ENCODE peak calls at places on chromosomes 11 and 22, in ten cellular contexts. One of them, this sample, is unnamed.
A peak's percentile ranks its signal among the peaks of the same experiment; 100 is the strongest.

GRCh38 chr11:46856605-46857339 is 10.7 kb upstream of the CKAP5 start:
- DNase-seq in GM13977: no peak
- DNase-seq in heart right ventricle: no peak
- DNase-seq in D721Med: no peak
- DNase-seq in A549: no peak
- DNase-seq in colonic mucosa: no peak
- DNase-seq in HFF-Myc: no peak
- DNase-seq in AG10803: no peak
- DNase-seq in fibroblast of lung: no peak
- DNase-seq in bronchial epithelial cell: no peak
- DNase-seq in this sample: no peak

GRCh38 chr22:17342361-17342760 is 26.9 kb upstream of the CECR2 start:
- DNase-seq in AG10803: no peak
- DNase-seq in bronchial epithelial cell: no peak
- DNase-seq in HFF-Myc: no peak
- DNase-seq in A549: no peak
- DNase-seq in colonic mucosa: no peak
- DNase-seq in fibroblast of lung: no peak
- DNase-seq in heart right ventricle: no peak
- DNase-seq in D721Med: no peak
- DNase-seq in GM13977: peak; percentile 2
- DNase-seq in this sample: no peak

GRCh38 chr11:7688238-7688826 is 15.0 kb upstream of the CYB5R2 start:
- DNase-seq in fibroblast of lung: peak; percentile 13
- DNase-seq in heart right ventricle: no peak
- DNase-seq in AG10803: peak; percentile 41
- DNase-seq in bronchial epithelial cell: peak; percentile 27
- DNase-seq in colonic mucosa: no peak
- DNase-seq in A549: peak; percentile 50
- DNase-seq in GM13977: no peak
- DNase-seq in D721Med: no peak
- DNase-seq in HFF-Myc: no peak
- DNase-seq in this sample: peak; percentile 22

GRCh38 chr11:17724020-17724908 is 4.9 kb downstream of the MYOD1 start:
- DNase-seq in D721Med: no peak
- DNase-seq in A549: no peak
- DNase-seq in fibroblast of lung: no peak
- DNase-seq in AG10803: no peak
- DNase-seq in bronchial epithelial cell: no peak
- DNase-seq in heart right ventricle: no peak
- DNase-seq in GM13977: no peak
- DNase-seq in colonic mucosa: no peak
- DNase-seq in HFF-Myc: no peak
- DNase-seq in this sample: no peak

GRCh38 chr11:27933992-27934829 is 173.7 kb downstream of the KIF18A start:
- DNase-seq in heart right ventricle: no peak
- DNase-seq in bronchial epithelial cell: peak; percentile 22
- DNase-seq in fibroblast of lung: peak; percentile 100
- DNase-seq in AG10803: peak; percentile 100
- DNase-seq in colonic mucosa: no peak
- DNase-seq in D721Med: no peak
- DNase-seq in GM13977: no peak
- DNase-seq in HFF-Myc: peak; percentile 98
- DNase-seq in A549: peak; percentile 15
- DNase-seq in this sample: peak; percentile 4

GRCh38 chr11:130649749-130650275 is 201.4 kb downstream of the ADAMTS15 start:
- DNase-seq in colonic mucosa: no peak
- DNase-seq in bronchial epithelial cell: no peak
- DNase-seq in HFF-Myc: no peak
- DNase-seq in GM13977: no peak
- DNase-seq in D721Med: no peak
- DNase-seq in AG10803: no peak
- DNase-seq in fibroblast of lung: no peak
- DNase-seq in heart right ventricle: no peak
- DNase-seq in A549: no peak
- DNase-seq in this sample: no peak

GRCh38 chr22:16962501-16962900 is 45.5 kb downstream of the GAB4 start:
- DNase-seq in fibroblast of lung: no peak
- DNase-seq in colonic mucosa: no peak
- DNase-seq in bronchial epithelial cell: no peak
- DNase-seq in heart right ventricle: no peak
- DNase-seq in D721Med: no peak
- DNase-seq in AG10803: no peak
- DNase-seq in GM13977: no peak
- DNase-seq in HFF-Myc: no peak
- DNase-seq in A549: no peak
- DNase-seq in this sample: no peak

GRCh38 chr22:40855104-40855959 is 1.1 kb downstream of the ST13 start:
- DNase-seq in heart right ventricle: no peak
- DNase-seq in fibroblast of lung: peak; percentile 24
- DNase-seq in bronchial epithelial cell: peak; percentile 26
- DNase-seq in A549: no peak
- DNase-seq in HFF-Myc: no peak
- DNase-seq in colonic mucosa: no peak
- DNase-seq in AG10803: peak; percentile 49
- DNase-seq in GM13977: no peak
- DNase-seq in D721Med: no peak
- DNase-seq in this sample: no peak

GRCh38 chr11:1867381-1867780 is 14.5 kb downstream of the LSP1 start:
- DNase-seq in fibroblast of lung: no peak
- DNase-seq in D721Med: no peak
- DNase-seq in GM13977: no peak
- DNase-seq in heart right ventricle: peak; percentile 2
- DNase-seq in bronchial epithelial cell: no peak
- DNase-seq in A549: no peak
- DNase-seq in colonic mucosa: no peak
- DNase-seq in AG10803: no peak
- DNase-seq in HFF-Myc: no peak
- DNase-seq in this sample: no peak

GRCh38 chr22:47409501-47410275 is 647.2 kb downstream of the TBC1D22A start:
- DNase-seq in colonic mucosa: no peak
- DNase-seq in heart right ventricle: no peak
- DNase-seq in D721Med: no peak
- DNase-seq in GM13977: no peak
- DNase-seq in AG10803: no peak
- DNase-seq in bronchial epithelial cell: no peak
- DNase-seq in HFF-Myc: no peak
- DNase-seq in A549: no peak
- DNase-seq in fibroblast of lung: no peak
- DNase-seq in this sample: no peak

GRCh38 chr22:50072167-50072555 is 13.1 kb downstream of the MLC1 start:
- DNase-seq in colonic mucosa: no peak
- DNase-seq in A549: no peak
- DNase-seq in heart right ventricle: no peak
- DNase-seq in GM13977: no peak
- DNase-seq in D721Med: no peak
- DNase-seq in fibroblast of lung: no peak
- DNase-seq in HFF-Myc: no peak
- DNase-seq in bronchial epithelial cell: no peak
- DNase-seq in AG10803: no peak
- DNase-seq in this sample: no peak

GRCh38 chr11:44368886-44369285 is 58.9 kb upstream of the ALX4 start:
- DNase-seq in heart right ventricle: no peak
- DNase-seq in colonic mucosa: no peak
- DNase-seq in GM13977: no peak
- DNase-seq in bronchial epithelial cell: no peak
- DNase-seq in A549: no peak
- DNase-seq in D721Med: no peak
- DNase-seq in fibroblast of lung: no peak
- DNase-seq in HFF-Myc: no peak
- DNase-seq in AG10803: no peak
- DNase-seq in this sample: no peak

GRCh38 chr11:44364596-44364995 is 54.7 kb upstream of the ALX4 start:
- DNase-seq in D721Med: no peak
- DNase-seq in fibroblast of lung: no peak
- DNase-seq in HFF-Myc: no peak
- DNase-seq in A549: no peak
- DNase-seq in AG10803: no peak
- DNase-seq in bronchial epithelial cell: no peak
- DNase-seq in heart right ventricle: no peak
- DNase-seq in GM13977: no peak
- DNase-seq in colonic mucosa: no peak
- DNase-seq in this sample: no peak

GRCh38 chr11:44363116-44363515 is 53.2 kb upstream of the ALX4 start:
- DNase-seq in A549: no peak
- DNase-seq in D721Med: no peak
- DNase-seq in colonic mucosa: no peak
- DNase-seq in heart right ventricle: no peak
- DNase-seq in fibroblast of lung: no peak
- DNase-seq in GM13977: no peak
- DNase-seq in AG10803: no peak
- DNase-seq in bronchial epithelial cell: no peak
- DNase-seq in HFF-Myc: no peak
- DNase-seq in this sample: no peak

GRCh38 chr11:44366741-44367140 is 56.8 kb upstream of the ALX4 start:
- DNase-seq in AG10803: no peak
- DNase-seq in colonic mucosa: no peak
- DNase-seq in HFF-Myc: no peak
- DNase-seq in fibroblast of lung: no peak
- DNase-seq in D721Med: peak; percentile 30
- DNase-seq in bronchial epithelial cell: no peak
- DNase-seq in A549: no peak
- DNase-seq in GM13977: no peak
- DNase-seq in heart right ventricle: no peak
- DNase-seq in this sample: no peak

GRCh38 chr11:44365616-44366015 is 55.7 kb upstream of the ALX4 start:
- DNase-seq in GM13977: no peak
- DNase-seq in heart right ventricle: no peak
- DNase-seq in colonic mucosa: no peak
- DNase-seq in fibroblast of lung: no peak
- DNase-seq in bronchial epithelial cell: no peak
- DNase-seq in A549: no peak
- DNase-seq in D721Med: no peak
- DNase-seq in AG10803: no peak
- DNase-seq in HFF-Myc: no peak
- DNase-seq in this sample: no peak
- TF ChIP-seq CTCF in GM13977: no peak
- TF ChIP-seq CTCF in heart right ventricle: no peak
- TF ChIP-seq CTCF in colonic mucosa: no peak
- TF ChIP-seq CTCF in fibroblast of lung: no peak
- TF ChIP-seq CTCF in bronchial epithelial cell: no peak
- TF ChIP-seq CTCF in A549: no peak
- TF ChIP-seq CTCF in D721Med: no peak
- TF ChIP-seq CTCF in AG10803: no peak
- TF ChIP-seq CTCF in HFF-Myc: no peak
- TF ChIP-seq CTCF in this sample: no peak

GRCh38 chr11:120547871-120548681 is 36.5 kb downstream of the GRIK4 start:
- DNase-seq in heart right ventricle: peak; percentile 87
- DNase-seq in A549: peak; percentile 32
- DNase-seq in bronchial epithelial cell: peak; percentile 81
- DNase-seq in fibroblast of lung: peak; percentile 97
- DNase-seq in D721Med: no peak
- DNase-seq in AG10803: peak; percentile 98
- DNase-seq in GM13977: no peak
- DNase-seq in colonic mucosa: peak; percentile 71
- DNase-seq in HFF-Myc: peak; percentile 84
- DNase-seq in this sample: peak; percentile 88
- TF ChIP-seq CTCF in heart right ventricle: peak; percentile 24
- TF ChIP-seq CTCF in A549: no peak
- TF ChIP-seq CTCF in bronchial epithelial cell: no peak
- TF ChIP-seq CTCF in fibroblast of lung: peak; percentile 33
- TF ChIP-seq CTCF in D721Med: peak; percentile 10
- TF ChIP-seq CTCF in AG10803: peak; percentile 34
- TF ChIP-seq CTCF in GM13977: no peak
- TF ChIP-seq CTCF in colonic mucosa: no peak
- TF ChIP-seq CTCF in HFF-Myc: no peak
- TF ChIP-seq CTCF in this sample: no peak

DNA sequence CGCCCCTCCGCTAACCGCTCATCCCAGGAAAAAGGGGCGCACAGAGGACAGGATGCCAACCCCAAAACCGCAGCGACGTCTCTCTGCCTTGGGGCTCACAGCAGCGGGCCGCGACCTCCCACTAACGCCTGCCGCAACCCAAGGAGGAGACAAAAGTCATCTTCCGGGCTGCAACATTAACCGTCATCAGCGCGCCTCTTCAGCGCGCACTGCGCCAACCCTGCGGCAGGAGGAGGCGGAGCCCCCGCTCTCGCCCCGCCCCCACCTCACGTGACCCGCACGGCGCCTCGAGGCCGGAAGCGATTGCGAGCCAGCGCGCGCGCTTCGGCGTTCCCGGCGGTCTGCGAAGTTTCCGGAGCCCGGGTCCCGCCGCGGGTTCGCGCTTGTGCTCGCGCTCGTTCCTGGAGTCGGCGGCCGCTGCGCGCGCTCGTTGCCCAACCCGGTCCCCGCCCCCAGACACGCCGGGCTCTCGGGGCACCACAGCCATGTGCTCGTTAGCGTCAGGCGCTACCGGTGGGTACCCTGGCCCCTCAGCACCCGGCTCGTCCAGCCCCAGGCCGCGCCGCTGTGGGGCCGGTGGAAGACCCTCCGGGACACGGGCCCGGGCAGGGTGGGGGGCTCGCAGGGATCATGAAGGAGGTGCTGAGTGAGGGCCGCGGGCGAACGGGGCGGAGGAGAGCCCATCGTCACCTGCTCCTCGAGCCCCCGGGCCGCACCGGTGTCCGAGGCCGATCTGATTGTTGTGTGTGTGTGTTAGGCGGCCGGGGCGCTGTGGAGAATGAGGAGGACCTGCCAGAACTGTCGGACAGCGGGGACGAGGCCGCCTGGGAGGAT is at the start of gene PRMT3:
- DNase-seq in D721Med: peak; percentile 87
- DNase-seq in A549: peak; percentile 92
- DNase-seq in fibroblast of lung: peak; percentile 93
- DNase-seq in bronchial epithelial cell: peak; percentile 83
- DNase-seq in HFF-Myc: peak; percentile 80
- DNase-seq in colonic mucosa: peak; percentile 96
- DNase-seq in heart right ventricle: peak; percentile 97
- DNase-seq in AG10803: peak; percentile 94
- DNase-seq in GM13977: peak; percentile 96
- DNase-seq in this sample: peak; percentile 98
- TF ChIP-seq CTCF in D721Med: no peak
- TF ChIP-seq CTCF in A549: peak; percentile 95
- TF ChIP-seq CTCF in fibroblast of lung: no peak
- TF ChIP-seq CTCF in bronchial epithelial cell: no peak
- TF ChIP-seq CTCF in HFF-Myc: no peak
- TF ChIP-seq CTCF in colonic mucosa: no peak
- TF ChIP-seq CTCF in heart right ventricle: no peak
- TF ChIP-seq CTCF in AG10803: no peak
- TF ChIP-seq CTCF in GM13977: no peak
- TF ChIP-seq CTCF in this sample: peak; percentile 97

DNA sequence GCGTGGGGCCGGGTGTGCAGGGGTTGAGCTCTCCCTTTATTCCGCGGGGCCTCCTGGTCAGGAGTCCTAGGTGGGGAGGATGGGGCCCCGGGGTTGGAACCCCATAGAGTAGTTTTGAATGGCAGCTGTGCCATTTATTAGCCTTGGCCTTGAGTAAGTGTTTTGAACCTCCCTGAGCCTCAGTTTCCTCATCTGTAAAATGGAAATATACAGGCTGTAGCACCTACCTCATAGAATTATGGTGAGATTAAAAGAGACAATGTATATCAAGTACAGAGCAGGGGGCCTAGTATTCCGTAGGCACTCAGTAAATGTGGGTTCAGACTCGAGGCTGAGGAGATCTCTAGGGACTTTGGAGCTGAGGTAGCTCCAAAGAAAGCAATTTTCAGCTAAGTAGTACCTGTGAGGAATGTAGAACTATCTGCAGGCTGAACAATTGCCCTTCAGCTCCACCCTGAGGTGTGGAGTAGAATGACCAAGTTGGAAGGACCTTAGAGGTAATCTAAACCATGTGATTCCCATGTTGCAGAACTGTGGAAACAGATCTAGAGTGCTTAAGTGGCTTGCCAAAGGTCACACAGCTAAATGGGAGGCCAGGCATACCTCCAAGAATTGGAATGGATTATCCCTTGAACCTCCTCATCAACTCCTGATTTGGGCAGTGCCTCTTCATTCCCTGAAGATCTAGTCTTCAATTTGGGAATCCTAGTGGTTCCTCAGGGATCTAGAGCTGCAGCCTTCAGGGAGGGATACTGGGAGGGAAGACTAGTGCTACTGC is 675 bp downstream of the PGAP2 start:
- DNase-seq in fibroblast of lung: peak; percentile 43
- DNase-seq in D721Med: no peak
- DNase-seq in GM13977: peak; percentile 88
- DNase-seq in A549: peak; percentile 91
- DNase-seq in colonic mucosa: peak; percentile 68
- DNase-seq in HFF-Myc: peak; percentile 71
- DNase-seq in AG10803: peak; percentile 63
- DNase-seq in bronchial epithelial cell: peak; percentile 75
- DNase-seq in heart right ventricle: no peak
- DNase-seq in this sample: peak; percentile 67
- TF ChIP-seq CTCF in fibroblast of lung: peak; percentile 22
- TF ChIP-seq CTCF in D721Med: peak; percentile 29
- TF ChIP-seq CTCF in GM13977: peak; percentile 75
- TF ChIP-seq CTCF in A549: peak; percentile 69
- TF ChIP-seq CTCF in colonic mucosa: peak; percentile 36
- TF ChIP-seq CTCF in HFF-Myc: peak; percentile 43
- TF ChIP-seq CTCF in AG10803: peak; percentile 51
- TF ChIP-seq CTCF in bronchial epithelial cell: peak; percentile 53
- TF ChIP-seq CTCF in heart right ventricle: peak; percentile 39
- TF ChIP-seq CTCF in this sample: peak; percentile 27

This sample was measured in Calu3.